ENCODE peak calls at places on chromosome 7, in six cellular contexts. One of them, this sample, is unnamed.

GRCh38 chr7:157149317-157149716 is 10.6 kb downstream of the UBE3C start:
- ATAC-seq in GM12878: no peak
- ATAC-seq in right cardiac atrium: no peak
- ATAC-seq in gastrocnemius medialis: no peak
- ATAC-seq in naive thymus-derived CD8-positive, alpha-beta T cell: no peak
- ATAC-seq in heart left ventricle: no peak
- ATAC-seq in this sample: no peak

GRCh38 chr7:101173752-101174244 is 6.3 kb downstream of the NAT16 start:
- ATAC-seq in right cardiac atrium: no peak
- ATAC-seq in naive thymus-derived CD8-positive, alpha-beta T cell: peak
- ATAC-seq in GM12878: peak
- ATAC-seq in gastrocnemius medialis: no peak
- ATAC-seq in heart left ventricle: no peak
- ATAC-seq in this sample: no peak

GRCh38 chr7:81676813-81677212 is 93.0 kb downstream of the HGF start:
- ATAC-seq in GM12878: peak
- ATAC-seq in heart left ventricle: no peak
- ATAC-seq in naive thymus-derived CD8-positive, alpha-beta T cell: no peak
- ATAC-seq in right cardiac atrium: peak
- ATAC-seq in gastrocnemius medialis: no peak
- ATAC-seq in this sample: no peak

GRCh38 chr7:111413796-111414195 is 148.5 kb downstream of the IMMP2L start:
- ATAC-seq in heart left ventricle: no peak
- ATAC-seq in gastrocnemius medialis: no peak
- ATAC-seq in GM12878: no peak
- ATAC-seq in right cardiac atrium: peak
- ATAC-seq in naive thymus-derived CD8-positive, alpha-beta T cell: no peak
- ATAC-seq in this sample: no peak

GRCh38 chr7:32061346-32061745 is 8.9 kb downstream of the PDE1C start:
- ATAC-seq in gastrocnemius medialis: no peak
- ATAC-seq in right cardiac atrium: no peak
- ATAC-seq in GM12878: no peak
- ATAC-seq in heart left ventricle: peak
- ATAC-seq in naive thymus-derived CD8-positive, alpha-beta T cell: no peak
- ATAC-seq in this sample: no peak

GRCh38 chr7:124072603-124073324 is 39.9 kb upstream of the TMEM229A start:
- ATAC-seq in heart left ventricle: no peak
- ATAC-seq in gastrocnemius medialis: no peak
- ATAC-seq in naive thymus-derived CD8-positive, alpha-beta T cell: no peak
- ATAC-seq in GM12878: no peak
- ATAC-seq in right cardiac atrium: no peak
- ATAC-seq in this sample: no peak

GRCh38 chr7:146670532-146670931 is 553.9 kb downstream of the CNTNAP2 start:
- ATAC-seq in naive thymus-derived CD8-positive, alpha-beta T cell: no peak
- ATAC-seq in right cardiac atrium: no peak
- ATAC-seq in heart left ventricle: no peak
- ATAC-seq in GM12878: no peak
- ATAC-seq in gastrocnemius medialis: no peak
- ATAC-seq in this sample: no peak

GRCh38 chr7:63867127-63867526 is 131.5 kb upstream of the ZNF722 start:
- ATAC-seq in heart left ventricle: no peak
- ATAC-seq in right cardiac atrium: no peak
- ATAC-seq in GM12878: no peak
- ATAC-seq in gastrocnemius medialis: no peak
- ATAC-seq in naive thymus-derived CD8-positive, alpha-beta T cell: no peak
- ATAC-seq in this sample: no peak

GRCh38 chr7:134954197-134955082 is 31.9 kb upstream of the AGBL3 start:
- ATAC-seq in GM12878: peak
- ATAC-seq in heart left ventricle: peak
- ATAC-seq in right cardiac atrium: no peak
- ATAC-seq in naive thymus-derived CD8-positive, alpha-beta T cell: peak
- ATAC-seq in gastrocnemius medialis: no peak
- ATAC-seq in this sample: peak

GRCh38 chr7:35645691-35646090 is 49.2 kb downstream of the HERPUD2 start:
- ATAC-seq in naive thymus-derived CD8-positive, alpha-beta T cell: no peak
- ATAC-seq in gastrocnemius medialis: no peak
- ATAC-seq in heart left ventricle: no peak
- ATAC-seq in right cardiac atrium: no peak
- ATAC-seq in GM12878: peak
- ATAC-seq in this sample: no peak

GRCh38 chr7:138460176-138460648 is at the start of gene TRIM24:
- ATAC-seq in naive thymus-derived CD8-positive, alpha-beta T cell: peak
- ATAC-seq in right cardiac atrium: peak
- ATAC-seq in heart left ventricle: no peak
- ATAC-seq in GM12878: peak
- ATAC-seq in gastrocnemius medialis: peak
- ATAC-seq in this sample: peak

GRCh38 chr7:124813962-124814798 is 48.6 kb upstream of the GPR37 start:
- ATAC-seq in heart left ventricle: no peak
- ATAC-seq in GM12878: peak
- ATAC-seq in right cardiac atrium: no peak
- ATAC-seq in naive thymus-derived CD8-positive, alpha-beta T cell: no peak
- ATAC-seq in gastrocnemius medialis: no peak
- ATAC-seq in this sample: no peak

GRCh38 chr7:139232377-139232717 is 1.3 kb downstream of the UBN2 start:
- ATAC-seq in heart left ventricle: no peak
- ATAC-seq in gastrocnemius medialis: peak
- ATAC-seq in GM12878: peak
- ATAC-seq in naive thymus-derived CD8-positive, alpha-beta T cell: peak
- ATAC-seq in right cardiac atrium: no peak
- ATAC-seq in this sample: no peak

GRCh38 chr7:73437699-73438416 is 4.3 kb downstream of the FZD9 start:
- ATAC-seq in gastrocnemius medialis: no peak
- ATAC-seq in naive thymus-derived CD8-positive, alpha-beta T cell: no peak
- ATAC-seq in heart left ventricle: no peak
- ATAC-seq in right cardiac atrium: no peak
- ATAC-seq in GM12878: no peak
- ATAC-seq in this sample: no peak

GRCh38 chr7:127578711-127579275 is 6.6 kb downstream of the GCC1 start:
- ATAC-seq in right cardiac atrium: no peak
- ATAC-seq in gastrocnemius medialis: no peak
- ATAC-seq in heart left ventricle: no peak
- ATAC-seq in naive thymus-derived CD8-positive, alpha-beta T cell: no peak
- ATAC-seq in GM12878: no peak
- ATAC-seq in this sample: no peak

GRCh38 chr7:137591444-137591843 is 247.9 kb upstream of the PTN start:
- ATAC-seq in right cardiac atrium: peak
- ATAC-seq in gastrocnemius medialis: no peak
- ATAC-seq in naive thymus-derived CD8-positive, alpha-beta T cell: no peak
- ATAC-seq in heart left ventricle: peak
- ATAC-seq in GM12878: peak
- ATAC-seq in this sample: no peak

GRCh38 chr7:100071018-100071723 is 10.4 kb downstream of the ZNF3 start:
- ATAC-seq in naive thymus-derived CD8-positive, alpha-beta T cell: no peak
- ATAC-seq in gastrocnemius medialis: no peak
- ATAC-seq in heart left ventricle: no peak
- ATAC-seq in GM12878: no peak
- ATAC-seq in right cardiac atrium: no peak
- ATAC-seq in this sample: no peak

GRCh38 chr7:70068531-70068930 is 470.3 kb downstream of the AUTS2 start:
- ATAC-seq in heart left ventricle: no peak
- ATAC-seq in gastrocnemius medialis: no peak
- ATAC-seq in naive thymus-derived CD8-positive, alpha-beta T cell: no peak
- ATAC-seq in right cardiac atrium: no peak
- ATAC-seq in GM12878: no peak
- ATAC-seq in this sample: no peak